ENCODE peak calls at places on chromosomes 1 and 21, in six cellular contexts. S, N, L, H, C and O are unnamed samples. For H3K36me3 and H3K9me3, the result is how much of the 10 kb centered on the place peaks cover.

GRCh38 chr21:29721964-29722363 is 217.8 kb downstream of the GRIK1 start:
- DNase-seq in S (no peak), N (no peak), L (no peak), H (no peak), C (no peak), O (no peak)

GRCh38 chr1:19949016-19949415 is 25.6 kb upstream of the PLA2G2E start:
- DNase-seq in S (no peak), N (no peak), L (no peak), H (no peak), C (no peak), O (peak)

GRCh38 chr1:168293372-168293771 is 12.7 kb downstream of the TBX19 start:
- DNase-seq in S (no peak), N (no peak), L (no peak), H (no peak), C (no peak), O (no peak)

GRCh38 chr1:182337736-182338571 is 53.6 kb downstream of the GLUL start:
- DNase-seq in S (no peak), N (no peak), L (peak), H (peak), C (no peak), O (no peak)

GRCh38 chr1:193103759-193104495 is 1.3 kb downstream of the GLRX2 start:
- DNase-seq in S (no peak), N (no peak), L (no peak), H (no peak), C (no peak), O (no peak)

GRCh38 chr1:221724931-221725605 is 16.8 kb downstream of the DUSP10 start:
- DNase-seq in S (peak), N (no peak), L (no peak), H (no peak), C (peak), O (peak)

GRCh38 chr21:14120091-14120734 is 90.5 kb downstream of the LIPI start:
- DNase-seq in S (peak), N (peak), L (no peak), H (no peak), C (no peak), O (peak)

GRCh38 chr21:46413365-46413696 is 45.4 kb upstream of the DIP2A start:
- DNase-seq in S (no peak), N (no peak), L (no peak), H (no peak), C (no peak), O (no peak)

GRCh38 chr1:158329807-158330206 is 1.5 kb downstream of the CD1B start:
- DNase-seq in S (no peak), N (no peak), L (no peak), H (no peak), C (no peak), O (no peak)

GRCh38 chr1:78068681-78069283 is 23.0 kb downstream of the GIPC2 start:
- DNase-seq in S (no peak), N (no peak), L (peak), H (no peak), C (no peak), O (no peak)

GRCh38 chr1:209720326-209720725 is 15.7 kb downstream of the HSD11B1 start:
- DNase-seq in S (no peak), N (no peak), L (peak), H (peak), C (no peak), O (no peak)

GRCh38 chr1:186680031-186681012 is at the start of gene PTGS2:
- DNase-seq in S (peak), N (peak), L (peak), H (peak), C (peak), O (peak)

GRCh38 chr1:55140137-55140536 is 75.0 kb downstream of the USP24 start:
- DNase-seq in S (no peak), N (no peak), L (no peak), H (no peak), C (no peak), O (no peak)

GRCh38 chr1:151862604-151863003 is 9.1 kb upstream of the THEM5 start:
- DNase-seq in S (no peak), N (no peak), L (no peak), H (no peak), C (no peak), O (peak)

DNA sequence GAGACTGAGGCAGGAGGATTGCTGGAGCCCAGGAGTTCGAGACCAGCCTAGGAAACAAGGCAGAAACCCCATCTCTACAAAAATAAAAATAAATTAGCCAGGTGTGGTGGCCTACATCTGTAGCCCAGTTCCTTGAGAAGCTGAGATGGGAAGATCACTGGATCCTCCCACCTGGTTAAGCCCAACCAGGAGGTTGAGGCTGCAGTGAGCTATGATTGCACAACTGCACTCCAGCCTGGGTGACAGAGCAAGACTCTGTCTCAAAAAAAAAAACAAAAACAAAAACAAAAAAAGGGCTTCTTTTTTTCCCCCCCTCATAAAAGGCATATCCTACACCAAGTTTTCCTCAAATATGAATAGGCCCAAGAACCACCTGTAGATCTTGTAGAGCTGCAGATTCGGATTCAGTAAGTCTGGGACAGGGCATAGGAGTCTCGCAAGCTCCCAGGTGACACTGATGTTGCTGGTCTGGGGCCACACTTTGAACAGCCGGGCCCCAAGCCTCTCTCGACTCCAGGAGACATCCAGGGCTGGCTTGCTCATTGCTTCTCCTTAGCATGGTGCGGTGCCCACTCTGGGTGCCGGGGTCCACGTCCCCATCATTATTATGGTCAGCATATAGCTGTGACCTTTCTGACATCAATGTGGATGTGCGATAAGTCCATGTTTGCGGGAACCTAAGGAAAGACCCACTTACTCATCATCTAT is 22.1 kb upstream of the UMODL1 start:
- DNase-seq in S (no peak), N (no peak), L (no peak), H (no peak), C (no peak), O (no peak)
- H3K4me3 ChIP-seq in S (no peak), N (no peak), L (no peak), H (no peak), C (no peak), O (no peak)

DNA sequence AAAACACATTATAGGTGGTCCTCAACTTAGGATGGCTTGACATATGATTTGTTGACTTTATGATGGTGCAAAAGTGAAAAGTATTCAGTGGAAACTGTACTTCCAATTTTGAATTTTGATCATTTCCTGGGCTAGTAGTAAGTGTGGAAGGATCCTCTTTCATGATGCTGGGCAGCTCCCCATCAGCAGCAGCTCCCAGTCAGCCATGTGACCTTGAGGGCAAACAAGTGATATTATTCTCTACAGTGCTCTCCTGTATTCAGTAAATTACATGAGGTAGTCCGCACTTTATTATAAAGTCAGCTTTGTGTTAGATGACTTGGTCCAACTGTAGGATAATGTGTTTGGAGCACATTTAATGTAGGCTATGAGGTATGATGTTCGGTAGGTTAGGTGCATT is 36.4 kb downstream of the SLC22A15 start:
- DNase-seq in S (no peak), N (no peak), L (no peak), H (no peak), C (no peak), O (no peak)
- H3K36me3 ChIP-seq in S (under half), N (under half), L (under half), H (under half), C (under half), O (under half)

DNA sequence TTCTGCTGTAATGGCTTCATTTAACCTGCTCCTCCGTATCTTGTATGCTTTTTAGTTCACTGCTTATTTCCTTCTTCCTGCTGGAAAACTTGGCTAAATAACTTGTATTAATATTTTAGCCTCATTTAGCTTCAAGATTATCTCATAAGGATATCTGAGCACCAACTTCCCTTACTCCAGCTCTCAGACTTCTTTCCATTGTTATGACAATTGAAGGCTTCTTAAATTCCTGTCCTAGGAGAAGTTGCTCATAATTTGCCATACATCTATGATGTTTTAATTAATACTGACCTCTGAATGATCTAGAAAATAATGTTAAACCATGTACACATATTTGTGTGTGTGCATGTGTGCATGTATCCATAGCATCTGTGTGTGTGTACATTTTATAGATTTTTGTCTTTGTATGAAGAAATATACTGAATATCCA is 1524.4 kb upstream of the TPTE start:
- DNase-seq in S (no peak), N (no peak), L (no peak), H (no peak), C (no peak), O (no peak)
- H3K9me3 ChIP-seq in S (under half), N (under half), L (under half), H (under half), C (under half), O (under half)

GRCh38 chr1:154743536-154744036 is 126.5 kb downstream of the KCNN3 start:
- DNase-seq in S (no peak), N (no peak), L (no peak), H (no peak), C (no peak), O (no peak)
- H3K4me3 ChIP-seq in S (no peak), N (no peak), L (no peak), H (no peak), C (no peak), O (no peak)

GRCh38 chr1:81847063-81847462 is 46.3 kb downstream of the ADGRL2 start:
- DNase-seq in S (no peak), N (no peak), L (no peak), H (no peak), C (no peak), O (no peak)
- H3K36me3 ChIP-seq in S (under half), N (under half), L (under half), H (under half), C (under half), O (under half)

DNA sequence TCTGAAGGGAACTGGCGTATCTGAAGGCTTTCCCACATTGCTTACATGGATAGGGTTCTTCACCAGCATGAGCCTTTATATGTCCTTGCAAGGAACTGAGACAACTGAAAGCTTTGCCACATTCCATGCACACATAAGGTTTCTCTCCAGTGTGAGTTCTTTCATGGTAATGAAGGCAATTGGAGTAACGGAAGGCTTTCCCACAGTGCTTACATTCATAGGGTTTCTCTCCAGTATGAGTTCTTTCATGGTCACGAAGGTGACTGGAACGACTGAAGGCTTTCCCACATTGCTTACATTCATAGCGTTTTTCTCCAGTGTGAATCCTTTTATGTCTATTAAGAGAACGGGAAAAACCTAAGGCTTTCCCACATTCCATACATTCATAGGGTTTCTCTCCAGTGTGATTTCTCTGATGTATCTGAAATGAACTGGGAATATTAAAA is 15.0 kb downstream of the ZNF124 start:
- DNase-seq in S (peak), N (no peak), L (no peak), H (no peak), C (no peak), O (no peak)
- H3K9me3 ChIP-seq in S (half or more), N (half or more), L (under half), H (under half), C (under half), O (half or more)

GRCh38 chr1:231211005-231211857 is 29.8 kb upstream of the GNPAT start:
- DNase-seq in S (peak), N (peak), L (peak), H (peak), C (peak), O (peak)
- H3K4me3 ChIP-seq in S (peak), N (peak), L (peak), H (peak), C (peak), O (peak)